ENCODE peak calls at places on chromosomes 4 and X, in four cellular contexts. Q, D, R and C are unnamed samples.

GRCh38 chr4:161762796-161763195 is 401.0 kb downstream of the FSTL5 start:
- DNase-seq in R (no peak), D (no peak), Q (no peak), C (no peak)

GRCh38 chrX:151973262-151973661 is 1.2 kb downstream of the GABRE start:
- DNase-seq in Q (no peak), R (no peak), D (no peak), C (no peak)

GRCh38 chr4:150431221-150431620 is 150.7 kb upstream of the MAB21L2 start:
- DNase-seq in Q (no peak), R (no peak), D (no peak), C (no peak)

GRCh38 chr4:111198426-111198825 is 575.5 kb upstream of the PITX2 start:
- DNase-seq in Q (no peak), D (no peak), R (no peak), C (no peak)

GRCh38 chr4:133147365-133147821 is 1.7 kb upstream of the PCDH10 start:
- DNase-seq in Q (no peak), R (no peak), D (no peak), C (no peak)

GRCh38 chrX:129522184-129523059 is 868 bp downstream of the SMARCA1 start:
- DNase-seq in Q (peak; percentile 47), R (peak; percentile 70), D (no peak), C (peak; percentile 64)

GRCh38 chrX:125005863-125006262 is 313.8 kb upstream of the TEX13C start:
- DNase-seq in D (no peak), Q (no peak), R (no peak), C (no peak)

GRCh38 chrX:18607966-18608365 is 63.9 kb downstream of the RS1 start:
- DNase-seq in Q (no peak), R (no peak), D (no peak), C (no peak)

GRCh38 chr4:65592089-65592488 is 78.2 kb downstream of the EPHA5 start:
- DNase-seq in R (no peak), D (no peak), Q (no peak), C (no peak)

GRCh38 chr4:8847764-8848163 is 23.9 kb downstream of the HMX1 start:
- DNase-seq in Q (no peak), D (no peak), R (peak; percentile 70), C (no peak)

GRCh38 chrX:75746891-75747639 is 38.0 kb downstream of the MAGEE2 start:
- DNase-seq in D (no peak), R (peak; percentile 35), Q (no peak), C (peak; percentile 1)

GRCh38 chrX:140762061-140762460 is 52.5 kb downstream of the LINC00632 start:
- DNase-seq in R (peak; percentile 54), D (no peak), Q (peak; percentile 37), C (peak; percentile 5)

GRCh38 chr4:20684852-20685763 is 15.2 kb upstream of the PACRGL start:
- DNase-seq in R (peak; percentile 8), Q (peak; percentile 21), D (no peak), C (no peak)

GRCh38 chrX:81390244-81390643 is 188.3 kb downstream of the SH3BGRL start:
- DNase-seq in D (peak; percentile 1), R (no peak), Q (no peak), C (no peak)

GRCh38 chr4:115219862-115220261 is 106.4 kb upstream of the NDST4 start:
- DNase-seq in R (no peak), Q (no peak), D (no peak), C (no peak)
- TF ChIP-seq TARDBP in R (no peak), Q (no peak), D (no peak), C (no peak)

DNA sequence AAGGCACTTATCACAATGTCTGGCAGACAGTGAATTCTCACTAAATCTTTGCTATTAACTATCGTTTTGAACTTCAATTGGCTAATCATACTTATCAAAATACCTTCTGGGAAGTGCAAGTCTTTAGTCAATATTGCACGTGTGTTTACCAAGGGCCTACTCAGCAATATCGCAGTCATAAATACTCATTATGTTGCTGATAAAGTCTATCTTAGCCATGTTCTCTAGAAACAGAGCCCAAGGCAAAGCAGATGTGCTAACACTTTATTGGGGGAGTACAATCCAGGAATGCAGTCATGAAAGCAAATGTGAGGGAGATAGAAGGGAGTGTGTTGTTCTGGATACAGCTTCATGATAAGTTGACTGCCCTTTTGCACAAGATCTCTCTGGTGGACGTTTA is 90.5 kb downstream of the FBXO8 start:
- DNase-seq in R (no peak), Q (peak; percentile 25), D (no peak), C (no peak)
- TF ChIP-seq TARDBP in R (no peak), Q (no peak), D (no peak), C (no peak)

GRCh38 chrX:12241026-12241425 is 102.8 kb downstream of the FRMPD4 start:
- DNase-seq in Q (no peak), D (no peak), R (no peak), C (no peak)

GRCh38 chrX:12240491-12240890 is 102.2 kb downstream of the FRMPD4 start:
- DNase-seq in Q (no peak), R (no peak), D (no peak), C (no peak)

GRCh38 chrX:12249997-12250396 is 111.7 kb downstream of the FRMPD4 start:
- DNase-seq in R (no peak), Q (no peak), D (no peak), C (no peak)

DNA sequence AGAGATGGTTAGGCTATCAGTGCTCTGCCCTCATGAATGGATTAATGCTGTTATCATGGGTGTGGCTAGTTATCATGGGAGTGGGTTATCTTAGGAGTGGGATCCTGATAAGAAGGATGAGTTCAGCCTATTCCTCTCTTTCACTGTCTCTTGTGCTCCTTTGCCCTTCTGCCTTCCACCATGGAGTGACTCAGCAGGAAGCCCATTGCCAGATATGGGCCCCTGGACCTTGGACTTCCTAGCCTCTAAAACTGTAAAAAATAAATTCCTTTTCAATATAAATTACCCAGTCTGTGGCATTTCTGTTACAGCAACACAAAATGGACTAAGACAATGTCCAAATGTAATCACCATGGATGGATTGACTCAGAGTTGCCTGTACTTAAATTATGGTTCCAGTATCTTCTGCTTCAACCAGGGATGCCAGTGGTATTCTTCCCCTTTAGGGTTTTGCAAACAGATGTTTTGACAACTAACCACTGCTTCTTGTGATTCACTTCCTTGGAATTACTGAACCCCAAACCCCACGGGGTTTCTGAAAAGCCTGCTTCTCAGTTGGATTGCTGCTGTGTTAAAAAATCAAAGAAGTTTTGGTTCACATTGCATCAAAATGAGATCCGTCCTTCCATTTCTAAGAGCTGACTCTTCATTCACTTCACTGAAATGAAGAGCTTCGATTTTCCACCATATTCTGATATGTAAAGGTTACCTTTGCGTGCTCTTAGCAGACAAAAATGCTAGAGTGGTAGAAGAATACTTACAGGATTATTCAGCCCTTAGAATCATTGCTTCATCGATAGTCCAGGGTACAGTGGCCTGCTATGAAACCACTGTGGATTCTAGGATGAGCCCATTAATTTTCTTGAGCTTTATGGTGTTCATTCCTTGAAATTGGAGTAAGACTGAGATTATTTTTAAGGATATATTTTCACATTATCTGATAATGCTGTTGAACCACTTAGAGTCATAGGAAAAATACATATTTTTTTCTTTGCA is 107.7 kb downstream of the FRMPD4 start:
- DNase-seq in Q (no peak), R (no peak), D (no peak), C (no peak)
- TF ChIP-seq TARDBP in Q (no peak), R (no peak), D (no peak), C (no peak)

DNA sequence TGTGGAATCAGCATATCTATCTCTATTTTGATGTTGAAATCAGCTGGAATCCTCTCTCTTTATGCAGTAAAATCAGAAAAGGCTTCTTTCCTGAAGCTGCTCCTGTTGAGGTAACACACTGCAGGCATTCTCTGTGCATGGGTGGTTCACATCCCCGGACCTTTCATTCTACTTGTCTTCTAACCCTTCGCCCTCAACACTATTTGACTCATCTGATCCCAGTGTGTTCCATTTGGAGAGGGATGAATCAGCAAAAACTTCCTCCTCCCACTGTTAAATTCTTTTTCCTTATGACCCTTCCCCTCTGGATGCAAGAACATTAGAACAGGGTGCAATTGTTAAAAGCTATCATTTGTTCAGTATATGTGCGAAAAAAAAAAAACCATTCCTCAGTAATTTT is 67.4 kb downstream of the RNF150 start:
- DNase-seq in D (no peak), Q (no peak), R (no peak), C (no peak)
- TF ChIP-seq TARDBP in D (no peak), Q (no peak), R (no peak), C (no peak)

DNA sequence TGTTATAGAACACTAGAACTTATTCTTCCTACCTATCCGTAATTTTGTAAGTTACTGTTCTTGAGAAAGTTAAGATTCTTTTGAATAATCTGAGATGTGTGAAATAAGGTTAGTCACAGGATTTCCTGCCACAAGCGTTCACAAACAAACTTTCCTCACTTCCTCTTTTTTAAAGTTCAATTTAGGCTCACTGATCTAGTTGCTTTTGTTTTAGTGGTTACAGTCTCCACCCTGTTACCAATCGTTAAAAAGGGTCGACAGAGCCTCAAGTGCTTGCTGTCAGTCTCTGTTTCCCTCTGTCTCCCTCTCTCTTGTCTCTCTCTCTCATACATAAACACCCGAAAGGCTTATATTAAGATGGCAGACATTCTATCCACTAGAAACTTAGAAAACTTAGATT is 35.9 kb upstream of the STK26 start:
- DNase-seq in Q (no peak), D (peak; percentile 73), R (no peak), C (no peak)
- TF ChIP-seq TARDBP in Q (no peak), D (no peak), R (no peak), C (no peak)

GRCh38 chrX:66918511-66918910 is 279.6 kb upstream of the EDA2R start:
- DNase-seq in Q (no peak), R (no peak), D (no peak), C (no peak)
- TF ChIP-seq TARDBP in Q (no peak), R (no peak), D (no peak), C (no peak)

GRCh38 chr4:83115656-83116285 is 1.2 kb upstream of the PLAC8 start:
- DNase-seq in R (no peak), D (no peak), Q (no peak), C (no peak)
- TF ChIP-seq TARDBP in R (no peak), D (no peak), Q (no peak), C (no peak)

DNA sequence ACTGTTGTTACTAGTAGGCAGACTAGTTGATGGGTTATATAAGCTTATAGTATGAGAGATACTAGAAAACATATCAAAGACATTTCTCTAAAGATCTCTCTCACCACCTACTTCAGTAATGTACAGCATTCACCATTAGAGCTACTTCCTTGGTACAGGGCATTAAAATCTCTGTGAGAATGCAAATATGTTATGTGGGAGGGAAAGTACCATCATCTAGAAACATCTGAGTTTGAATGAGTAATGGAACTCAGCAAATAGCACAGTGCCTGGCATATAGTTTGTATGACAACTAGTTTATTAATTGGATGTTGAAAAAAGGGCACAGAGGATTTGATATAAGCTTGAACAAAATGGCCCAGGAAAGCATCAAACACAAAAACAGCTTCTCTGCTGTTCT is 211.1 kb downstream of the GLUD2 start:
- DNase-seq in Q (no peak), D (no peak), R (no peak), C (no peak)
- TF ChIP-seq TARDBP in Q (no peak), D (no peak), R (no peak), C (no peak)

GRCh38 chrX:54695231-54695630 is 102.8 kb downstream of the ITIH6 start:
- DNase-seq in Q (no peak), R (no peak), D (no peak), C (no peak)
- TF ChIP-seq TARDBP in Q (no peak), R (no peak), D (no peak), C (no peak)

GRCh38 chrX:154401918-154402621 is 3.9 kb downstream of the RPL10 start:
- DNase-seq in R (no peak), D (no peak), Q (no peak), C (no peak)
- TF ChIP-seq TARDBP in R (no peak), D (no peak), Q (no peak), C (no peak)